ENCODE peak calls at places on chromosomes 1 and 21, in eight cellular contexts. One of them, this sample, is unnamed.

GRCh38 chr1:116914667-116915066 is 5.0 kb downstream of the PTGFRN start:
- DNase-seq in A673: no peak
- DNase-seq in left ventricle myocardium inferior: no peak
- DNase-seq in uterus: no peak
- DNase-seq in gastrocnemius medialis: no peak
- DNase-seq in colonic mucosa: no peak
- DNase-seq in body of pancreas: no peak
- DNase-seq in CD8-positive, alpha-beta memory T cell: no peak
- DNase-seq in this sample: no peak

GRCh38 chr1:51284487-51284954 is 45.8 kb downstream of the TTC39A start:
- DNase-seq in A673: no peak
- DNase-seq in left ventricle myocardium inferior: no peak
- DNase-seq in uterus: no peak
- DNase-seq in gastrocnemius medialis: no peak
- DNase-seq in colonic mucosa: peak; percentile 76
- DNase-seq in body of pancreas: peak; percentile 72
- DNase-seq in CD8-positive, alpha-beta memory T cell: no peak
- DNase-seq in this sample: no peak

GRCh38 chr1:164875518-164875917 is 316.5 kb downstream of the PBX1 start:
- DNase-seq in A673: no peak
- DNase-seq in left ventricle myocardium inferior: peak; percentile 17
- DNase-seq in uterus: no peak
- DNase-seq in gastrocnemius medialis: no peak
- DNase-seq in colonic mucosa: no peak
- DNase-seq in body of pancreas: no peak
- DNase-seq in CD8-positive, alpha-beta memory T cell: no peak
- DNase-seq in this sample: no peak

GRCh38 chr21:42991992-42992740 is 17.8 kb downstream of the PKNOX1 start:
- DNase-seq in A673: peak; percentile 53
- DNase-seq in left ventricle myocardium inferior: peak; percentile 74
- DNase-seq in uterus: peak; percentile 90
- DNase-seq in gastrocnemius medialis: peak; percentile 23
- DNase-seq in colonic mucosa: peak; percentile 37
- DNase-seq in body of pancreas: peak; percentile 23
- DNase-seq in CD8-positive, alpha-beta memory T cell: no peak
- DNase-seq in this sample: no peak

GRCh38 chr1:223756002-223756775 is 43.9 kb downstream of the CAPN2 start:
- DNase-seq in A673: no peak
- DNase-seq in left ventricle myocardium inferior: no peak
- DNase-seq in uterus: no peak
- DNase-seq in gastrocnemius medialis: no peak
- DNase-seq in colonic mucosa: no peak
- DNase-seq in body of pancreas: no peak
- DNase-seq in CD8-positive, alpha-beta memory T cell: no peak
- DNase-seq in this sample: no peak

GRCh38 chr1:244835276-244836134 is at the start of gene COX20:
- DNase-seq in A673: peak; percentile 95
- DNase-seq in left ventricle myocardium inferior: peak; percentile 90
- DNase-seq in uterus: peak; percentile 89
- DNase-seq in gastrocnemius medialis: peak; percentile 88
- DNase-seq in colonic mucosa: peak; percentile 92
- DNase-seq in body of pancreas: peak; percentile 91
- DNase-seq in CD8-positive, alpha-beta memory T cell: peak; percentile 91
- DNase-seq in this sample: peak; percentile 80

GRCh38 chr1:26733392-26733791 is 37.6 kb downstream of the ARID1A start:
- DNase-seq in A673: no peak
- DNase-seq in left ventricle myocardium inferior: no peak
- DNase-seq in uterus: no peak
- DNase-seq in gastrocnemius medialis: no peak
- DNase-seq in colonic mucosa: no peak
- DNase-seq in body of pancreas: no peak
- DNase-seq in CD8-positive, alpha-beta memory T cell: no peak
- DNase-seq in this sample: no peak

GRCh38 chr1:22976461-22977243 is 4.0 kb upstream of the LACTBL1 start:
- DNase-seq in A673: peak; percentile 90
- DNase-seq in left ventricle myocardium inferior: peak; percentile 21
- DNase-seq in uterus: no peak
- DNase-seq in gastrocnemius medialis: peak; percentile 31
- DNase-seq in colonic mucosa: peak; percentile 71
- DNase-seq in body of pancreas: peak; percentile 74
- DNase-seq in CD8-positive, alpha-beta memory T cell: peak; percentile 65
- DNase-seq in this sample: peak; percentile 46

GRCh38 chr1:227192163-227192562 is 126.1 kb downstream of the CDC42BPA start:
- DNase-seq in A673: no peak
- DNase-seq in left ventricle myocardium inferior: peak; percentile 25
- DNase-seq in uterus: peak; percentile 17
- DNase-seq in gastrocnemius medialis: peak; percentile 53
- DNase-seq in colonic mucosa: peak; percentile 23
- DNase-seq in body of pancreas: peak; percentile 44
- DNase-seq in CD8-positive, alpha-beta memory T cell: no peak
- DNase-seq in this sample: no peak

GRCh38 chr1:155127105-155127671 is 488 bp upstream of the EFNA1 start:
- DNase-seq in A673: peak; percentile 38
- DNase-seq in left ventricle myocardium inferior: peak; percentile 48
- DNase-seq in uterus: peak; percentile 54
- DNase-seq in gastrocnemius medialis: no peak
- DNase-seq in colonic mucosa: peak; percentile 91
- DNase-seq in body of pancreas: peak; percentile 78
- DNase-seq in CD8-positive, alpha-beta memory T cell: no peak
- DNase-seq in this sample: peak; percentile 53

GRCh38 chr1:236120725-236121153 is 21.6 kb upstream of the GPR137B start:
- DNase-seq in A673: no peak
- DNase-seq in left ventricle myocardium inferior: no peak
- DNase-seq in uterus: no peak
- DNase-seq in gastrocnemius medialis: no peak
- DNase-seq in colonic mucosa: no peak
- DNase-seq in body of pancreas: no peak
- DNase-seq in CD8-positive, alpha-beta memory T cell: no peak
- DNase-seq in this sample: no peak

GRCh38 chr1:113219377-113219776 is 146.4 kb downstream of the LRIG2 start:
- DNase-seq in A673: peak; percentile 21
- DNase-seq in left ventricle myocardium inferior: no peak
- DNase-seq in uterus: no peak
- DNase-seq in gastrocnemius medialis: no peak
- DNase-seq in colonic mucosa: no peak
- DNase-seq in body of pancreas: no peak
- DNase-seq in CD8-positive, alpha-beta memory T cell: no peak
- DNase-seq in this sample: no peak

GRCh38 chr1:145916745-145917144 is 1.8 kb downstream of the PEX11B start:
- DNase-seq in A673: no peak
- DNase-seq in left ventricle myocardium inferior: no peak
- DNase-seq in uterus: no peak
- DNase-seq in gastrocnemius medialis: no peak
- DNase-seq in colonic mucosa: no peak
- DNase-seq in body of pancreas: no peak
- DNase-seq in CD8-positive, alpha-beta memory T cell: no peak
- DNase-seq in this sample: no peak

GRCh38 chr1:5504364-5504740 is 487.9 kb downstream of the NPHP4 start:
- DNase-seq in A673: no peak
- DNase-seq in left ventricle myocardium inferior: no peak
- DNase-seq in uterus: no peak
- DNase-seq in gastrocnemius medialis: no peak
- DNase-seq in colonic mucosa: no peak
- DNase-seq in body of pancreas: no peak
- DNase-seq in CD8-positive, alpha-beta memory T cell: peak; percentile 41
- DNase-seq in this sample: no peak

GRCh38 chr1:198656500-198656932 is 17.7 kb downstream of the PTPRC start:
- DNase-seq in A673: no peak
- DNase-seq in left ventricle myocardium inferior: no peak
- DNase-seq in uterus: peak; percentile 15
- DNase-seq in gastrocnemius medialis: peak; percentile 23
- DNase-seq in colonic mucosa: peak; percentile 77
- DNase-seq in body of pancreas: peak; percentile 11
- DNase-seq in CD8-positive, alpha-beta memory T cell: peak; percentile 86
- DNase-seq in this sample: peak; percentile 37

GRCh38 chr1:218809625-218810024 is 364.1 kb upstream of the LYPLAL1 start:
- DNase-seq in A673: no peak
- DNase-seq in left ventricle myocardium inferior: no peak
- DNase-seq in uterus: no peak
- DNase-seq in gastrocnemius medialis: no peak
- DNase-seq in colonic mucosa: no peak
- DNase-seq in body of pancreas: no peak
- DNase-seq in CD8-positive, alpha-beta memory T cell: no peak
- DNase-seq in this sample: no peak

GRCh38 chr1:112674986-112675727 is 698 bp downstream of the MOV10 start:
- DNase-seq in A673: peak; percentile 60
- DNase-seq in left ventricle myocardium inferior: peak; percentile 49
- DNase-seq in uterus: peak; percentile 62
- DNase-seq in gastrocnemius medialis: peak; percentile 36
- DNase-seq in colonic mucosa: peak; percentile 47
- DNase-seq in body of pancreas: peak; percentile 66
- DNase-seq in CD8-positive, alpha-beta memory T cell: peak; percentile 62
- DNase-seq in this sample: no peak

GRCh38 chr1:109369167-109369746 is 28.5 kb downstream of the SORT1 start:
- DNase-seq in A673: no peak
- DNase-seq in left ventricle myocardium inferior: no peak
- DNase-seq in uterus: no peak
- DNase-seq in gastrocnemius medialis: no peak
- DNase-seq in colonic mucosa: no peak
- DNase-seq in body of pancreas: no peak
- DNase-seq in CD8-positive, alpha-beta memory T cell: no peak
- DNase-seq in this sample: no peak

GRCh38 chr1:111030590-111030989 is 66.9 kb upstream of the LRIF1 start:
- DNase-seq in A673: peak; percentile 71
- DNase-seq in left ventricle myocardium inferior: no peak
- DNase-seq in uterus: no peak
- DNase-seq in gastrocnemius medialis: no peak
- DNase-seq in colonic mucosa: peak; percentile 63
- DNase-seq in body of pancreas: peak; percentile 44
- DNase-seq in CD8-positive, alpha-beta memory T cell: peak; percentile 61
- DNase-seq in this sample: no peak

GRCh38 chr1:93623875-93624274 is 57.8 kb downstream of the BCAR3 start:
- DNase-seq in A673: no peak
- DNase-seq in left ventricle myocardium inferior: no peak
- DNase-seq in uterus: no peak
- DNase-seq in gastrocnemius medialis: no peak
- DNase-seq in colonic mucosa: no peak
- DNase-seq in body of pancreas: no peak
- DNase-seq in CD8-positive, alpha-beta memory T cell: no peak
- DNase-seq in this sample: no peak

GRCh38 chr1:93623436-93623835 is 58.2 kb downstream of the BCAR3 start:
- DNase-seq in A673: no peak
- DNase-seq in left ventricle myocardium inferior: no peak
- DNase-seq in uterus: no peak
- DNase-seq in gastrocnemius medialis: no peak
- DNase-seq in colonic mucosa: no peak
- DNase-seq in body of pancreas: no peak
- DNase-seq in CD8-positive, alpha-beta memory T cell: no peak
- DNase-seq in this sample: no peak

GRCh38 chr1:93629101-93630059 is 52.3 kb downstream of the BCAR3 start:
- DNase-seq in A673: peak; percentile 76
- DNase-seq in left ventricle myocardium inferior: no peak
- DNase-seq in uterus: peak; percentile 57
- DNase-seq in gastrocnemius medialis: peak; percentile 55
- DNase-seq in colonic mucosa: peak; percentile 62
- DNase-seq in body of pancreas: peak; percentile 62
- DNase-seq in CD8-positive, alpha-beta memory T cell: no peak
- DNase-seq in this sample: peak; percentile 74

GRCh38 chr1:93628682-93629081 is 53.0 kb downstream of the BCAR3 start:
- DNase-seq in A673: no peak
- DNase-seq in left ventricle myocardium inferior: no peak
- DNase-seq in uterus: no peak
- DNase-seq in gastrocnemius medialis: no peak
- DNase-seq in colonic mucosa: no peak
- DNase-seq in body of pancreas: no peak
- DNase-seq in CD8-positive, alpha-beta memory T cell: no peak
- DNase-seq in this sample: no peak

GRCh38 chr1:93625582-93626327 is 55.9 kb downstream of the BCAR3 start:
- DNase-seq in A673: no peak
- DNase-seq in left ventricle myocardium inferior: no peak
- DNase-seq in uterus: peak; percentile 46
- DNase-seq in gastrocnemius medialis: no peak
- DNase-seq in colonic mucosa: no peak
- DNase-seq in body of pancreas: no peak
- DNase-seq in CD8-positive, alpha-beta memory T cell: no peak
- DNase-seq in this sample: no peak
- H3K4me1 ChIP-seq in A673: no peaks in the 10 kb centered on the region
- H3K4me1 ChIP-seq in left ventricle myocardium inferior: peaks cover 76% of the 10 kb centered on the region
- H3K4me1 ChIP-seq in uterus: no peaks in the 10 kb centered on the region
- H3K4me1 ChIP-seq in gastrocnemius medialis: peaks cover 4% of the 10 kb centered on the region
- H3K4me1 ChIP-seq in colonic mucosa: no peaks in the 10 kb centered on the region
- H3K4me1 ChIP-seq in body of pancreas: peaks cover 11% of the 10 kb centered on the region
- H3K4me1 ChIP-seq in CD8-positive, alpha-beta memory T cell: no peaks in the 10 kb centered on the region
- H3K4me1 ChIP-seq in this sample: peaks cover 7% of the 10 kb centered on the region

GRCh38 chr21:31343030-31343510 is 991 bp downstream of the TIAM1 start:
- DNase-seq in A673: no peak
- DNase-seq in left ventricle myocardium inferior: no peak
- DNase-seq in uterus: no peak
- DNase-seq in gastrocnemius medialis: no peak
- DNase-seq in colonic mucosa: no peak
- DNase-seq in body of pancreas: no peak
- DNase-seq in CD8-positive, alpha-beta memory T cell: no peak
- DNase-seq in this sample: no peak
- H3K4me3 ChIP-seq in A673: no peak overlapping the region
- H3K4me3 ChIP-seq in left ventricle myocardium inferior: peak overlapping the region; percentile 63
- H3K4me3 ChIP-seq in uterus: no peak overlapping the region
- H3K4me3 ChIP-seq in gastrocnemius medialis: no peak overlapping the region
- H3K4me3 ChIP-seq in colonic mucosa: peak overlapping the region; percentile 28
- H3K4me3 ChIP-seq in body of pancreas: no peak overlapping the region
- H3K4me3 ChIP-seq in CD8-positive, alpha-beta memory T cell: peak overlapping the region; percentile 55
- H3K4me3 ChIP-seq in this sample: peak overlapping the region; percentile 22

GRCh38 chr1:115191691-115192090 is 102.4 kb upstream of the TSPAN2 start:
- DNase-seq in A673: no peak
- DNase-seq in left ventricle myocardium inferior: no peak
- DNase-seq in uterus: no peak
- DNase-seq in gastrocnemius medialis: no peak
- DNase-seq in colonic mucosa: no peak
- DNase-seq in body of pancreas: no peak
- DNase-seq in CD8-positive, alpha-beta memory T cell: no peak
- DNase-seq in this sample: no peak
- H3K4me1 ChIP-seq in A673: no peaks in the 10 kb centered on the region
- H3K4me1 ChIP-seq in left ventricle myocardium inferior: peaks cover 30% of the 10 kb centered on the region
- H3K4me1 ChIP-seq in uterus: no peaks in the 10 kb centered on the region
- H3K4me1 ChIP-seq in gastrocnemius medialis: peaks cover 19% of the 10 kb centered on the region
- H3K4me1 ChIP-seq in colonic mucosa: no peaks in the 10 kb centered on the region
- H3K4me1 ChIP-seq in body of pancreas: no peaks in the 10 kb centered on the region
- H3K4me1 ChIP-seq in CD8-positive, alpha-beta memory T cell: no peaks in the 10 kb centered on the region
- H3K4me1 ChIP-seq in this sample: no peaks in the 10 kb centered on the region

DNA sequence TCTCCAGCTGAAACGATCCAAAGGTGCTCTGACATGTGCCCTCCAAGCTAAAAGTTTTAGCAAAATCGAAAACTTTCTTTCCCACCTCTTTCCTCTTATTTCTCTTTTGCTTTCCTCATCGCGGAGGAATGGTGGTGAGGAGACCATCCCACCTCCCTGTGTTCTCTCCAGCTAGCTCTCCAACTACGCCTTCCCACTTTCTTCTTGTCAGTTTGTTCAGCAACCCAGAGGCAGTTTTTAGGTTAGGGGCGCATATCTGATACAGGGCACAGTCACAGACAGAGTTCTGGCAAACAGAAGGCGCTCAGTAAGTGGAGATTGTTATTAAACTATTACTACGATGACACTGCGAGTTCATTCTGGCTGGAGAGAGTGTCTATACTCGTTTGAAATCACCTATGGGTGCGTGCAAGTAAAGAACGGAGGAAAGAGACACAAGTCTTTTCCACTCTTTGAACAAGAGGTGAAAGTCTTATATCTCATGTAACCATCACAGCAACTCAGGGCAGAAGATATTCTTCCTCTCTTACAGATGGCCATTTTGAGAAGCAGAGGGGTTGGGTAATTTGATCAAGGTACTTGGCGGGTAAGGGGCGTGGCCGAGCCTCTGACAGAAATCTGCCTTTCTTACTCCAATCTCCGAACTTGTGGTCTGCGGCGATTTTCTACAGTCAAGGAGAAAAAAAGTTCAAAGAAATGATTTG is 13.9 kb downstream of the HLX start:
- DNase-seq in A673: no peak
- DNase-seq in left ventricle myocardium inferior: no peak
- DNase-seq in uterus: no peak
- DNase-seq in gastrocnemius medialis: no peak
- DNase-seq in colonic mucosa: no peak
- DNase-seq in body of pancreas: no peak
- DNase-seq in CD8-positive, alpha-beta memory T cell: no peak
- DNase-seq in this sample: no peak
- H3K4me3 ChIP-seq in A673: no peak overlapping the region
- H3K4me3 ChIP-seq in left ventricle myocardium inferior: no peak overlapping the region
- H3K4me3 ChIP-seq in uterus: no peak overlapping the region
- H3K4me3 ChIP-seq in gastrocnemius medialis: no peak overlapping the region
- H3K4me3 ChIP-seq in colonic mucosa: peak overlapping the region; percentile 23
- H3K4me3 ChIP-seq in body of pancreas: no peak overlapping the region
- H3K4me3 ChIP-seq in CD8-positive, alpha-beta memory T cell: no peak overlapping the region
- H3K4me3 ChIP-seq in this sample: no peak overlapping the region

This sample was measured in tibial nerve.